ENCODE peak calls at places on chromosomes 13 and 19, in five cellular contexts. One of them, this sample, is unnamed.

GRCh38 chr13:40592035-40592434 is 74.4 kb downstream of the FOXO1 start:
- DNase-seq in GM12892: no peak
- DNase-seq in upper lobe of left lung: no peak
- DNase-seq in suprapubic skin: no peak
- DNase-seq in heart left ventricle: no peak
- DNase-seq in this sample: no peak

GRCh38 chr13:30802953-30803478 is 67.7 kb downstream of the ALOX5AP start:
- DNase-seq in heart left ventricle: peak
- DNase-seq in upper lobe of left lung: peak
- DNase-seq in GM12892: peak
- DNase-seq in suprapubic skin: peak
- DNase-seq in this sample: peak

GRCh38 chr19:43353606-43354304 is at the start of gene CD177:
- DNase-seq in suprapubic skin: no peak
- DNase-seq in heart left ventricle: no peak
- DNase-seq in GM12892: no peak
- DNase-seq in upper lobe of left lung: peak
- DNase-seq in this sample: no peak

GRCh38 chr13:23674795-23675640 is 104.8 kb downstream of the TNFRSF19 start:
- DNase-seq in upper lobe of left lung: no peak
- DNase-seq in suprapubic skin: no peak
- DNase-seq in heart left ventricle: no peak
- DNase-seq in GM12892: no peak
- DNase-seq in this sample: no peak

GRCh38 chr13:66994097-66994496 is 236.0 kb downstream of the PCDH9 start:
- DNase-seq in suprapubic skin: peak
- DNase-seq in GM12892: no peak
- DNase-seq in upper lobe of left lung: peak
- DNase-seq in heart left ventricle: peak
- DNase-seq in this sample: peak

GRCh38 chr13:71320452-71320851 is 546.6 kb downstream of the DACH1 start:
- DNase-seq in upper lobe of left lung: no peak
- DNase-seq in suprapubic skin: no peak
- DNase-seq in heart left ventricle: no peak
- DNase-seq in GM12892: no peak
- DNase-seq in this sample: peak

GRCh38 chr19:14363203-14364097 is 17.8 kb upstream of the ADGRE5 start:
- DNase-seq in heart left ventricle: peak
- DNase-seq in suprapubic skin: peak
- DNase-seq in upper lobe of left lung: peak
- DNase-seq in GM12892: no peak
- DNase-seq in this sample: no peak

GRCh38 chr13:20144141-20144850 is 16.6 kb downstream of the GJA3 start:
- DNase-seq in upper lobe of left lung: no peak
- DNase-seq in GM12892: no peak
- DNase-seq in heart left ventricle: no peak
- DNase-seq in suprapubic skin: no peak
- DNase-seq in this sample: no peak

GRCh38 chr19:55118401-55118991 is 1.1 kb upstream of the PPP1R12C start:
- DNase-seq in heart left ventricle: peak
- DNase-seq in GM12892: no peak
- DNase-seq in upper lobe of left lung: peak
- DNase-seq in suprapubic skin: no peak
- DNase-seq in this sample: no peak

GRCh38 chr19:47542030-47542475 is 27.2 kb upstream of the NAPA start:
- DNase-seq in GM12892: no peak
- DNase-seq in upper lobe of left lung: no peak
- DNase-seq in heart left ventricle: peak
- DNase-seq in suprapubic skin: no peak
- DNase-seq in this sample: no peak

GRCh38 chr13:91126806-91127205 is 220.7 kb upstream of the MIR17HG start:
- DNase-seq in heart left ventricle: no peak
- DNase-seq in suprapubic skin: no peak
- DNase-seq in upper lobe of left lung: no peak
- DNase-seq in GM12892: no peak
- DNase-seq in this sample: no peak

GRCh38 chr13:114151031-114151430 is 18.6 kb upstream of the RASA3 start:
- DNase-seq in GM12892: no peak
- DNase-seq in suprapubic skin: no peak
- DNase-seq in upper lobe of left lung: no peak
- DNase-seq in heart left ventricle: no peak
- DNase-seq in this sample: no peak

GRCh38 chr13:33236021-33236420 is 49.5 kb downstream of the STARD13 start:
- DNase-seq in upper lobe of left lung: no peak
- DNase-seq in heart left ventricle: no peak
- DNase-seq in GM12892: no peak
- DNase-seq in suprapubic skin: no peak
- DNase-seq in this sample: peak

GRCh38 chr13:26589754-26590153 is 32.3 kb downstream of the WASF3 start:
- DNase-seq in upper lobe of left lung: no peak
- DNase-seq in suprapubic skin: no peak
- DNase-seq in heart left ventricle: no peak
- DNase-seq in GM12892: no peak
- DNase-seq in this sample: no peak

GRCh38 chr19:45468803-45469131 is 971 bp downstream of the FOSB start:
- DNase-seq in GM12892: no peak
- DNase-seq in heart left ventricle: no peak
- DNase-seq in upper lobe of left lung: no peak
- DNase-seq in suprapubic skin: no peak
- DNase-seq in this sample: no peak

GRCh38 chr19:45468159-45468651 is 409 bp downstream of the FOSB start:
- DNase-seq in heart left ventricle: no peak
- DNase-seq in suprapubic skin: peak
- DNase-seq in upper lobe of left lung: peak
- DNase-seq in GM12892: no peak
- DNase-seq in this sample: no peak

GRCh38 chr19:45469132-45469834 is 1.5 kb downstream of the FOSB start:
- DNase-seq in heart left ventricle: peak
- DNase-seq in GM12892: peak
- DNase-seq in suprapubic skin: peak
- DNase-seq in upper lobe of left lung: peak
- DNase-seq in this sample: no peak

GRCh38 chr19:45467115-45467455 is 711 bp upstream of the FOSB start:
- DNase-seq in GM12892: no peak
- DNase-seq in suprapubic skin: no peak
- DNase-seq in heart left ventricle: no peak
- DNase-seq in upper lobe of left lung: no peak
- DNase-seq in this sample: no peak

GRCh38 chr19:45467456-45468158 is at the start of gene FOSB:
- DNase-seq in suprapubic skin: peak
- DNase-seq in GM12892: peak
- DNase-seq in upper lobe of left lung: peak
- DNase-seq in heart left ventricle: peak
- DNase-seq in this sample: no peak
- TF ChIP-seq POLR2A in suprapubic skin: peak
- TF ChIP-seq POLR2A in GM12892: peak
- TF ChIP-seq POLR2A in upper lobe of left lung: peak
- TF ChIP-seq POLR2A in heart left ventricle: peak
- TF ChIP-seq POLR2A in this sample: peak

GRCh38 chr19:5827342-5827890 is 12.1 kb downstream of the FUT6 start:
- DNase-seq in upper lobe of left lung: no peak
- DNase-seq in GM12892: no peak
- DNase-seq in suprapubic skin: no peak
- DNase-seq in heart left ventricle: no peak
- DNase-seq in this sample: no peak

GRCh38 chr19:5828661-5829566 is 10.6 kb downstream of the FUT6 start:
- DNase-seq in upper lobe of left lung: peak
- DNase-seq in GM12892: peak
- DNase-seq in suprapubic skin: no peak
- DNase-seq in heart left ventricle: peak
- DNase-seq in this sample: no peak

GRCh38 chr19:5826531-5827341 is 12.8 kb downstream of the FUT6 start:
- DNase-seq in heart left ventricle: peak
- DNase-seq in suprapubic skin: peak
- DNase-seq in GM12892: no peak
- DNase-seq in upper lobe of left lung: no peak
- DNase-seq in this sample: peak

GRCh38 chr19:5829567-5830315 is 9.8 kb downstream of the FUT6 start:
- DNase-seq in suprapubic skin: no peak
- DNase-seq in heart left ventricle: no peak
- DNase-seq in GM12892: no peak
- DNase-seq in upper lobe of left lung: no peak
- DNase-seq in this sample: no peak

DNA sequence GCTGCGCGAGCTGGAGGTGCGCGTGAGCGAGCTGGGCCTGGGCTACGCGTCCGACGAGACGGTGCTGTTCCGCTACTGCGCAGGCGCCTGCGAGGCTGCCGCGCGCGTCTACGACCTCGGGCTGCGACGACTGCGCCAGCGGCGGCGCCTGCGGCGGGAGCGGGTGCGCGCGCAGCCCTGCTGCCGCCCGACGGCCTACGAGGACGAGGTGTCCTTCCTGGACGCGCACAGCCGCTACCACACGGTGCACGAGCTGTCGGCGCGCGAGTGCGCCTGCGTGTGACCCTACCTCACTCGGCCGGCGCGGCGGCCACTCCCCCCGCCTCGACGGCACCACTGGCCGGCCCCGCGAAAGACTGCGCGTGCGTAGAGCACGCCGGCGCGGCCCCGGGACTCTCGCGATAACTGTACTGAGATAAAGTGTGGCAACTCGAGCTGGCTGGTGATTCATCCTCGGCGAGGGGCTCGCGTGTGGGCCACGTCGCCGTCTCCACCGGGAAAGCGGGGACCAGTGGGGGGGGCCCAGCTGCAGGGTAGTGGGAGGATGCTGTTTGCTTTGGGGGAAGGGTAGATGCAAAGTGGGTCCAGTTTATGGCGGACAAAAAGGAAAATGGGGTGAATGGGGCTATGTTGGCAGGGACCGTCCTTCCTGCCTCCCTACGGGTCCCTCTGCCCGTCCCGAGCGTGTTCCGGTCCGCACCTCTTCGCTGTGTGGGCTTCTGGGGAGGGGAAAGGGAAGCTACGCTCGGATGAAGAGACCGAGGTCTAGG is 11.4 kb downstream of the FUT6 start:
- DNase-seq in suprapubic skin: peak
- DNase-seq in GM12892: peak
- DNase-seq in heart left ventricle: peak
- DNase-seq in upper lobe of left lung: peak
- DNase-seq in this sample: peak
- TF ChIP-seq POLR2A in suprapubic skin: peak
- TF ChIP-seq POLR2A in GM12892: peak
- TF ChIP-seq POLR2A in heart left ventricle: no peak
- TF ChIP-seq POLR2A in upper lobe of left lung: peak
- TF ChIP-seq POLR2A in this sample: peak

GRCh38 chr13:112731667-112732616 is 42.1 kb downstream of the ATP11A start:
- DNase-seq in heart left ventricle: no peak
- DNase-seq in upper lobe of left lung: no peak
- DNase-seq in GM12892: no peak
- DNase-seq in suprapubic skin: no peak
- DNase-seq in this sample: no peak

GRCh38 chr13:112733661-112734379 is 44.0 kb downstream of the ATP11A start:
- DNase-seq in heart left ventricle: no peak
- DNase-seq in GM12892: no peak
- DNase-seq in upper lobe of left lung: no peak
- DNase-seq in suprapubic skin: no peak
- DNase-seq in this sample: no peak

GRCh38 chr13:112733112-112733511 is 43.3 kb downstream of the ATP11A start:
- DNase-seq in upper lobe of left lung: no peak
- DNase-seq in GM12892: no peak
- DNase-seq in heart left ventricle: no peak
- DNase-seq in suprapubic skin: no peak
- DNase-seq in this sample: no peak

GRCh38 chr13:112734696-112735547 is 45.1 kb downstream of the ATP11A start:
- DNase-seq in GM12892: no peak
- DNase-seq in suprapubic skin: no peak
- DNase-seq in upper lobe of left lung: no peak
- DNase-seq in heart left ventricle: no peak
- DNase-seq in this sample: no peak

GRCh38 chr13:112732679-112733078 is 42.8 kb downstream of the ATP11A start:
- DNase-seq in GM12892: no peak
- DNase-seq in upper lobe of left lung: no peak
- DNase-seq in heart left ventricle: no peak
- DNase-seq in suprapubic skin: no peak
- DNase-seq in this sample: no peak
- TF ChIP-seq POLR2A in GM12892: no peak
- TF ChIP-seq POLR2A in upper lobe of left lung: no peak
- TF ChIP-seq POLR2A in heart left ventricle: no peak
- TF ChIP-seq POLR2A in suprapubic skin: no peak
- TF ChIP-seq POLR2A in this sample: no peak

GRCh38 chr19:5050905-5051304 is 82.0 kb downstream of the KDM4B start:
- DNase-seq in suprapubic skin: no peak
- DNase-seq in GM12892: no peak
- DNase-seq in heart left ventricle: no peak
- DNase-seq in upper lobe of left lung: peak
- DNase-seq in this sample: no peak

GRCh38 chr19:5050016-5050656 is 81.2 kb downstream of the KDM4B start:
- DNase-seq in upper lobe of left lung: peak
- DNase-seq in suprapubic skin: no peak
- DNase-seq in GM12892: no peak
- DNase-seq in heart left ventricle: no peak
- DNase-seq in this sample: no peak

GRCh38 chr19:5048091-5048726 is 79.3 kb downstream of the KDM4B start:
- DNase-seq in suprapubic skin: peak
- DNase-seq in GM12892: peak
- DNase-seq in heart left ventricle: peak
- DNase-seq in upper lobe of left lung: peak
- DNase-seq in this sample: peak

GRCh38 chr19:5048727-5049553 is 80.0 kb downstream of the KDM4B start:
- DNase-seq in heart left ventricle: no peak
- DNase-seq in GM12892: no peak
- DNase-seq in upper lobe of left lung: peak
- DNase-seq in suprapubic skin: no peak
- DNase-seq in this sample: peak

DNA sequence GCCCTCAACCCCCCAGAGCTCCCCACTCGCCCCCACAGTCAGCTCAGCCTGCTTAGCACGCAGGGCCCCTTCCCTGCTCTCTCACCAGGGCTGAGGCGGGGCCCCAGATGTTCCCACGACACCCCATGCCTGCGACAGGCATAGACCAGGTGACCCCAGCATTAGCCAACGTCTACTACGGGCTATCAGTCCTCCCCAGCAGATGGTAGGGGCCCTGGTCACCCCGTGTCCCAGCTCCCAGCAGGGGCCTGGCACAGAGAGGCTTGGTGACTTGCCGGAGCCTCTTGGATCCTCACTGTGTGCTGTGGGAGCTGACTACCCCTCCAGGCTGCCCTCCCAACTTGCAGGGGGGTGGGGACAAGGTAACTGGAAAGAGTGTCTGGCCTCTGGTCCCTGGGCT is 80.6 kb downstream of the KDM4B start:
- DNase-seq in heart left ventricle: no peak
- DNase-seq in suprapubic skin: no peak
- DNase-seq in GM12892: no peak
- DNase-seq in upper lobe of left lung: peak
- DNase-seq in this sample: no peak
- TF ChIP-seq POLR2A in heart left ventricle: no peak
- TF ChIP-seq POLR2A in suprapubic skin: no peak
- TF ChIP-seq POLR2A in GM12892: no peak
- TF ChIP-seq POLR2A in upper lobe of left lung: no peak
- TF ChIP-seq POLR2A in this sample: no peak

This sample was measured in H54.